ENCODE peak calls at places on chromosomes 7 and 10, in five cellular contexts. One of them, this sample, is unnamed.

GRCh38 chr7:159143780-159144755 is 599 bp downstream of the VIPR2 start:
- DNase-seq in omental fat pad: no peak
- DNase-seq in pulmonary artery endothelial cell: no peak
- DNase-seq in HuH-7: no peak
- DNase-seq in ELR: no peak
- DNase-seq in this sample: no peak

GRCh38 chr7:41058986-41059741 is 643.7 kb downstream of the INHBA start:
- DNase-seq in omental fat pad: no peak
- DNase-seq in pulmonary artery endothelial cell: no peak
- DNase-seq in HuH-7: no peak
- DNase-seq in ELR: no peak
- DNase-seq in this sample: no peak

GRCh38 chr7:11831727-11832495 is at the start of gene THSD7A:
- DNase-seq in omental fat pad: no peak
- DNase-seq in pulmonary artery endothelial cell: no peak
- DNase-seq in HuH-7: peak
- DNase-seq in ELR: peak
- DNase-seq in this sample: no peak

GRCh38 chr7:30935569-30935877 is 23.9 kb downstream of the AQP1 start:
- DNase-seq in omental fat pad: no peak
- DNase-seq in pulmonary artery endothelial cell: no peak
- DNase-seq in HuH-7: no peak
- DNase-seq in ELR: no peak
- DNase-seq in this sample: no peak

GRCh38 chr10:16891375-16892313 is 74.4 kb upstream of the RSU1 start:
- DNase-seq in omental fat pad: no peak
- DNase-seq in pulmonary artery endothelial cell: peak
- DNase-seq in HuH-7: no peak
- DNase-seq in ELR: peak
- DNase-seq in this sample: peak

GRCh38 chr10:89351402-89352038 is 23.7 kb downstream of the IFIT3 start:
- DNase-seq in omental fat pad: no peak
- DNase-seq in pulmonary artery endothelial cell: no peak
- DNase-seq in HuH-7: no peak
- DNase-seq in ELR: peak
- DNase-seq in this sample: no peak

GRCh38 chr7:45930967-45931366 is 9.9 kb upstream of the IGFBP3 start:
- DNase-seq in omental fat pad: no peak
- DNase-seq in pulmonary artery endothelial cell: no peak
- DNase-seq in HuH-7: no peak
- DNase-seq in ELR: peak
- DNase-seq in this sample: no peak

GRCh38 chr7:32887395-32887794 is 4.2 kb downstream of the KBTBD2 start:
- DNase-seq in omental fat pad: no peak
- DNase-seq in pulmonary artery endothelial cell: no peak
- DNase-seq in HuH-7: no peak
- DNase-seq in ELR: no peak
- DNase-seq in this sample: no peak

GRCh38 chr10:15167411-15168295 is 840 bp downstream of the NMT2 start:
- DNase-seq in omental fat pad: no peak
- DNase-seq in pulmonary artery endothelial cell: no peak
- DNase-seq in HuH-7: peak
- DNase-seq in ELR: peak
- DNase-seq in this sample: peak

GRCh38 chr7:130153251-130153908 is 51.8 kb downstream of the TMEM209 start:
- DNase-seq in omental fat pad: no peak
- DNase-seq in pulmonary artery endothelial cell: no peak
- DNase-seq in HuH-7: no peak
- DNase-seq in ELR: no peak
- DNase-seq in this sample: peak

GRCh38 chr7:114533151-114533550 is 118.5 kb downstream of the FOXP2 start:
- DNase-seq in omental fat pad: no peak
- DNase-seq in pulmonary artery endothelial cell: no peak
- DNase-seq in HuH-7: no peak
- DNase-seq in ELR: no peak
- DNase-seq in this sample: no peak

GRCh38 chr10:80202934-80203834 is 2.2 kb downstream of the ANXA11 start:
- DNase-seq in omental fat pad: no peak
- DNase-seq in pulmonary artery endothelial cell: peak
- DNase-seq in HuH-7: no peak
- DNase-seq in ELR: peak
- DNase-seq in this sample: peak

GRCh38 chr7:19404912-19405329 is 259.7 kb upstream of the FERD3L start:
- DNase-seq in omental fat pad: no peak
- DNase-seq in pulmonary artery endothelial cell: no peak
- DNase-seq in HuH-7: no peak
- DNase-seq in ELR: peak
- DNase-seq in this sample: no peak

GRCh38 chr7:82270909-82271308 is 172.7 kb downstream of the CACNA2D1 start:
- DNase-seq in omental fat pad: no peak
- DNase-seq in pulmonary artery endothelial cell: no peak
- DNase-seq in HuH-7: no peak
- DNase-seq in ELR: no peak
- DNase-seq in this sample: no peak

GRCh38 chr7:40147371-40148246 is 12.8 kb downstream of the SUGCT start:
- DNase-seq in omental fat pad: no peak
- DNase-seq in pulmonary artery endothelial cell: no peak
- DNase-seq in HuH-7: no peak
- DNase-seq in ELR: peak
- DNase-seq in this sample: no peak

GRCh38 chr7:39749177-39749576 is 125.8 kb downstream of the RALA start:
- DNase-seq in omental fat pad: no peak
- DNase-seq in pulmonary artery endothelial cell: no peak
- DNase-seq in HuH-7: no peak
- DNase-seq in ELR: peak
- DNase-seq in this sample: no peak

GRCh38 chr10:42888504-42889095 is 106.0 kb downstream of the BMS1 start:
- DNase-seq in omental fat pad: no peak
- DNase-seq in pulmonary artery endothelial cell: no peak
- DNase-seq in HuH-7: no peak
- DNase-seq in ELR: no peak
- DNase-seq in this sample: no peak

GRCh38 chr7:149855368-149856305 is 17.5 kb downstream of the ZNF862 start:
- DNase-seq in omental fat pad: no peak
- DNase-seq in pulmonary artery endothelial cell: no peak
- DNase-seq in HuH-7: no peak
- DNase-seq in ELR: peak
- DNase-seq in this sample: peak

GRCh38 chr10:60517805-60518204 is 128.1 kb upstream of the ANK3 start:
- DNase-seq in omental fat pad: no peak
- DNase-seq in pulmonary artery endothelial cell: no peak
- DNase-seq in HuH-7: no peak
- DNase-seq in ELR: peak
- DNase-seq in this sample: no peak

GRCh38 chr7:22647451-22648257 is 79.3 kb upstream of the IL6 start:
- DNase-seq in omental fat pad: no peak
- DNase-seq in pulmonary artery endothelial cell: peak
- DNase-seq in HuH-7: no peak
- DNase-seq in ELR: peak
- DNase-seq in this sample: no peak

GRCh38 chr7:132575336-132575986 is 809 bp downstream of the PLXNA4 start:
- DNase-seq in omental fat pad: no peak
- DNase-seq in pulmonary artery endothelial cell: no peak
- DNase-seq in HuH-7: no peak
- DNase-seq in ELR: peak
- DNase-seq in this sample: peak

GRCh38 chr10:96587255-96588059 is 645 bp upstream of the TM9SF3 start:
- DNase-seq in omental fat pad: no peak
- DNase-seq in pulmonary artery endothelial cell: peak
- DNase-seq in HuH-7: peak
- DNase-seq in ELR: peak
- DNase-seq in this sample: no peak

GRCh38 chr10:86100581-86101061 is 266.0 kb downstream of the GRID1 start:
- DNase-seq in omental fat pad: no peak
- DNase-seq in pulmonary artery endothelial cell: no peak
- DNase-seq in HuH-7: peak
- DNase-seq in ELR: peak
- DNase-seq in this sample: peak

GRCh38 chr7:12729112-12729511 is 41.7 kb downstream of the ARL4A start:
- DNase-seq in omental fat pad: peak
- DNase-seq in pulmonary artery endothelial cell: peak
- DNase-seq in HuH-7: peak
- DNase-seq in ELR: peak
- DNase-seq in this sample: peak

This sample was measured in K562.